ENCODE peak calls at places on chromosomes 16 and 17, in six cellular contexts. One of them, this sample, is unnamed.

GRCh38 chr17:75835315-75835987 is 8.8 kb downstream of the UNC13D start:
- DNase-seq in GM23338: peak; percentile 71
- DNase-seq in SK-N-SH: peak; percentile 84
- DNase-seq in GM12892: no peak
- DNase-seq in transverse colon: no peak
- DNase-seq in GM12891: no peak
- DNase-seq in this sample: no peak

GRCh38 chr17:47095268-47095667 is 93.8 kb downstream of the CDC27 start:
- DNase-seq in GM23338: no peak
- DNase-seq in SK-N-SH: no peak
- DNase-seq in GM12892: no peak
- DNase-seq in transverse colon: no peak
- DNase-seq in GM12891: no peak
- DNase-seq in this sample: no peak

GRCh38 chr16:81523387-81524115 is 78.9 kb downstream of the CMIP start:
- DNase-seq in GM23338: no peak
- DNase-seq in SK-N-SH: no peak
- DNase-seq in GM12892: no peak
- DNase-seq in transverse colon: no peak
- DNase-seq in GM12891: no peak
- DNase-seq in this sample: no peak

GRCh38 chr16:86634290-86634689 is 55.9 kb downstream of the FOXL1 start:
- DNase-seq in GM23338: peak; percentile 36
- DNase-seq in SK-N-SH: no peak
- DNase-seq in GM12892: no peak
- DNase-seq in transverse colon: no peak
- DNase-seq in GM12891: no peak
- DNase-seq in this sample: peak; percentile 32

GRCh38 chr17:56896217-56896967 is 17.5 kb downstream of the TRIM25 start:
- DNase-seq in GM23338: peak; percentile 40
- DNase-seq in SK-N-SH: no peak
- DNase-seq in GM12892: no peak
- DNase-seq in transverse colon: no peak
- DNase-seq in GM12891: no peak
- DNase-seq in this sample: no peak

GRCh38 chr16:12061336-12062055 is 85.0 kb downstream of the SNX29 start:
- DNase-seq in GM23338: no peak
- DNase-seq in SK-N-SH: no peak
- DNase-seq in GM12892: no peak
- DNase-seq in transverse colon: no peak
- DNase-seq in GM12891: no peak
- DNase-seq in this sample: no peak

GRCh38 chr16:67499159-67499558 is 15.8 kb upstream of the AGRP start:
- DNase-seq in GM23338: no peak
- DNase-seq in SK-N-SH: no peak
- DNase-seq in GM12892: no peak
- DNase-seq in transverse colon: no peak
- DNase-seq in GM12891: no peak
- DNase-seq in this sample: no peak

GRCh38 chr17:65389956-65390355 is 171.5 kb downstream of the AXIN2 start:
- DNase-seq in GM23338: no peak
- DNase-seq in SK-N-SH: no peak
- DNase-seq in GM12892: no peak
- DNase-seq in transverse colon: no peak
- DNase-seq in GM12891: no peak
- DNase-seq in this sample: no peak

GRCh38 chr16:4852221-4852872 is 5.1 kb downstream of the UBN1 start:
- DNase-seq in GM23338: no peak
- DNase-seq in SK-N-SH: no peak
- DNase-seq in GM12892: no peak
- DNase-seq in transverse colon: peak; percentile 31
- DNase-seq in GM12891: no peak
- DNase-seq in this sample: peak; percentile 69

GRCh38 chr17:41684050-41684449 is 4.6 kb upstream of the EIF1 start:
- DNase-seq in GM23338: no peak
- DNase-seq in SK-N-SH: peak; percentile 46
- DNase-seq in GM12892: no peak
- DNase-seq in transverse colon: no peak
- DNase-seq in GM12891: no peak
- DNase-seq in this sample: no peak

GRCh38 chr16:79800016-79800608 is 199.6 kb upstream of the MAF start:
- DNase-seq in GM23338: no peak
- DNase-seq in SK-N-SH: no peak
- DNase-seq in GM12892: no peak
- DNase-seq in transverse colon: no peak
- DNase-seq in GM12891: no peak
- DNase-seq in this sample: no peak

GRCh38 chr16:30621765-30622164 is 11.6 kb upstream of the ZNF689 start:
- DNase-seq in GM23338: no peak
- DNase-seq in SK-N-SH: no peak
- DNase-seq in GM12892: no peak
- DNase-seq in transverse colon: no peak
- DNase-seq in GM12891: no peak
- DNase-seq in this sample: no peak

GRCh38 chr17:55587608-55588139 is 76.4 kb upstream of the SMIM36 start:
- DNase-seq in GM23338: no peak
- DNase-seq in SK-N-SH: no peak
- DNase-seq in GM12892: no peak
- DNase-seq in transverse colon: no peak
- DNase-seq in GM12891: no peak
- DNase-seq in this sample: no peak
- TF ChIP-seq POLR2AphosphoS5 in GM23338: no peak
- TF ChIP-seq POLR2AphosphoS5 in SK-N-SH: no peak
- TF ChIP-seq POLR2AphosphoS5 in GM12892: no peak
- TF ChIP-seq POLR2AphosphoS5 in transverse colon: no peak
- TF ChIP-seq POLR2AphosphoS5 in GM12891: no peak
- TF ChIP-seq POLR2AphosphoS5 in this sample: no peak

DNA sequence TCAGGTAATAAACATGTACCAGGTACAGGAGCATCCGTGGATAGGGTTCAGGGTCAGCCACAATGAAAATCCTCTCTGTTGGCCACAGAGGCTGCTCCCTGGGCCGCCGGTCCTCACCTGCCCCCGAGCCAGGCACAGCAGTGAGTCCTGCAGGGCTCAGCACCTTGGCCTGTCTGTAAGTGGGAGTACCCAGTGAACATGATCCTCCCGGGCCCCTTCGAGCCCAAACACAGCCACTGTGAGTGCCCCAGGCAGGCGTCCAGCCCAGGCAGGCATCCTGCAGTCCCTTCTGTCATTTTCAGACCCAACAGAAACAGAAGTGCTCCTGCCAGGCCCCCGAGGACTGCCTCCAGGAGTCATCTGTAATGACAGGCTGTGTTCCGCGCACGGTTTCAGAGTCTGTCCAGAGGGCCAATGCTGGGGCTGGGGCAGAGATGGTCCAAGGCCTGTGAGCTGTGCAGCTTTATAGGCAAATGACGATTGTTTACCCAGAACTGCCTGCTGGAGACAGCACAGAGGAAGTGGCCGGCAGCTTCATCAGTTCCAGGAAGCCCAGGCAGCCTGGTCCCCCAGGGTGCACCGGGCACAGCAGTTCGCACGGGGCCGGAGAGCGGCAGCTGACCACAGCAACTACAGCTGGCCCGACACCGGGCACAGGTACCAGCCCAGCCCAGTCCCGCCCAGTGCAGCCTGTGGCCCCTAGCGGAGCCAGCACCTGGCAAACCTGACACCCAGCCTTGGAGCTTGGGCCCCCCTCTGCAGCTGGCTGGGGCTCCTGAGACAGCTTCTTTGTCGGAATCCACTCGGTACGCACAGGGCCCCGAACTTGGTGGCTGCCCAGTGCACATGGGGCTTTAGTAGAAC is 13.2 kb downstream of the SLC7A5 start:
- DNase-seq in GM23338: no peak
- DNase-seq in SK-N-SH: peak; percentile 75
- DNase-seq in GM12892: peak; percentile 61
- DNase-seq in transverse colon: peak; percentile 85
- DNase-seq in GM12891: no peak
- DNase-seq in this sample: no peak
- TF ChIP-seq POLR2AphosphoS5 in GM23338: no peak
- TF ChIP-seq POLR2AphosphoS5 in SK-N-SH: no peak
- TF ChIP-seq POLR2AphosphoS5 in GM12892: no peak
- TF ChIP-seq POLR2AphosphoS5 in transverse colon: peak; percentile 70
- TF ChIP-seq POLR2AphosphoS5 in GM12891: no peak
- TF ChIP-seq POLR2AphosphoS5 in this sample: no peak

GRCh38 chr17:17853811-17854527 is 17.2 kb upstream of the SREBF1 start:
- DNase-seq in GM23338: no peak
- DNase-seq in SK-N-SH: no peak
- DNase-seq in GM12892: no peak
- DNase-seq in transverse colon: no peak
- DNase-seq in GM12891: no peak
- DNase-seq in this sample: no peak
- TF ChIP-seq POLR2AphosphoS5 in GM23338: no peak
- TF ChIP-seq POLR2AphosphoS5 in SK-N-SH: no peak
- TF ChIP-seq POLR2AphosphoS5 in GM12892: no peak
- TF ChIP-seq POLR2AphosphoS5 in transverse colon: no peak
- TF ChIP-seq POLR2AphosphoS5 in GM12891: no peak
- TF ChIP-seq POLR2AphosphoS5 in this sample: no peak

DNA sequence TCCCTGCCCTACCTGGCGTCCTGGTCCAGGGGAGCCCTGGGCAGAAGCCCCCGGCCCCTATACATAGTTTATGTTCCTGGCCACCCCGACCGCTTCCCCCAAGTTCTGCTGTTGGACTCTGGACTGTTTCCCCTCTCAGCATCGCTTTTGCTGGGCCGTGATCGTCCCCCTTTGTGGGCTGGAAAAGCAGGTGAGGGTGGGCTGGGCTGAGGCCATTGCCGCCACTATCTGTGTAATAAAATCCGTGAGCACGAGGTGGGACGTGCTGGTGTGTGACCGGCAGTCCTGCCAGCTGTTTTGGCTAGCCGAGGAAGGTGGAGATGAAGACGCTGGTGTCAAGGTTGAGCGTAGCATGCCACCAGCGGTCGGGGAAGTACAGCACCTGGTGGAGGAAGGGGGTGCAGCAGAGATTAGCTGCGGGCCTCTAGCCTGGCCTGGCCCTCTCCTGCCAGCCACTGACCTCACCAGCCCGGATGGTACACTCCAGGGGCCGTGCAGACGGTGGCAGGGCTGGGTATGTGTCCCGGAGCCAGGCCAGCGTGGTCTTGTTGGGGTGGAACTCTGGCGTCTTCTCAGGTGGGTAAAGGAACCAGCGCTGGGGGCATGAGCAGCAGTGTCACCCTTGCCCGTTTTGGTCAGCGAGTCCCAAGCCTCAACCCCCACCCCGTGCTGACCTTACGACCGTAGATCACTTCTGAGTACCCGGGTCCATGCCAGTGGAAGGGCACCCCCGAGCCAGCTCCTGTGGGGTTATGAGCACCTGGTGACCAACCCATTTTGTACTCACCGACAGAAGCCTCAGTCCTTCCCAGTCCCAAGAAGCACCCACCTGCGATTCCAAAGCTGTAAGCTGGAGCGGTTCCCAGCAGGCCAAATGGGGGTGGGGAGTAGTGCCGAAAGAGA is 1.4 kb downstream of the JMJD8 start:
- DNase-seq in GM23338: no peak
- DNase-seq in SK-N-SH: no peak
- DNase-seq in GM12892: no peak
- DNase-seq in transverse colon: no peak
- DNase-seq in GM12891: no peak
- DNase-seq in this sample: no peak
- TF ChIP-seq POLR2AphosphoS5 in GM23338: no peak
- TF ChIP-seq POLR2AphosphoS5 in SK-N-SH: no peak
- TF ChIP-seq POLR2AphosphoS5 in GM12892: no peak
- TF ChIP-seq POLR2AphosphoS5 in transverse colon: no peak
- TF ChIP-seq POLR2AphosphoS5 in GM12891: no peak
- TF ChIP-seq POLR2AphosphoS5 in this sample: no peak

GRCh38 chr16:22235839-22236745 is 30.0 kb downstream of the EEF2K start:
- DNase-seq in GM23338: no peak
- DNase-seq in SK-N-SH: no peak
- DNase-seq in GM12892: no peak
- DNase-seq in transverse colon: peak; percentile 48
- DNase-seq in GM12891: no peak
- DNase-seq in this sample: peak; percentile 13
- TF ChIP-seq POLR2AphosphoS5 in GM23338: no peak
- TF ChIP-seq POLR2AphosphoS5 in SK-N-SH: no peak
- TF ChIP-seq POLR2AphosphoS5 in GM12892: no peak
- TF ChIP-seq POLR2AphosphoS5 in transverse colon: no peak
- TF ChIP-seq POLR2AphosphoS5 in GM12891: no peak
- TF ChIP-seq POLR2AphosphoS5 in this sample: no peak

This sample was measured in endothelial cell of umbilical vein.